ENCODE peak calls at places on chromosomes 6 and 20, in six cellular contexts. N is GM12891, V is HepG2, Y is K562, A is H1, J is GM12878. L is an unnamed sample.
A peak's percentile ranks its signal among the peaks of the same experiment; 100 is the strongest.

GRCh38 chr20:3250091-3250504 is 11.1 kb upstream of the SLC4A11 start:
- DNase-seq in N (no peak), V (peak; percentile 88), Y (peak; percentile 68), A (no peak), J (no peak), L (no peak)

GRCh38 chr6:164303092-164304007 is 888.8 kb downstream of the QKI start:
- DNase-seq in N (no peak), V (no peak), Y (no peak), A (no peak), J (no peak), L (no peak)

GRCh38 chr6:77040566-77041195 is 422.6 kb downstream of the HTR1B start:
- DNase-seq in N (no peak), V (no peak), Y (no peak), A (no peak), J (no peak), L (no peak)

GRCh38 chr20:1953616-1954015 is 40.2 kb downstream of the PDYN start:
- DNase-seq in N (no peak), V (no peak), Y (no peak), A (no peak), J (no peak), L (no peak)

GRCh38 chr6:114195736-114196403 is 147.0 kb downstream of the HS3ST5 start:
- DNase-seq in N (no peak), V (no peak), Y (no peak), A (no peak), J (no peak), L (no peak)

GRCh38 chr20:46999821-47000465 is 105.3 kb downstream of the EYA2 start:
- DNase-seq in N (no peak), V (no peak), Y (no peak), A (no peak), J (no peak), L (no peak)

GRCh38 chr6:168560126-168560525 is 119.1 kb downstream of the SMOC2 start:
- DNase-seq in N (no peak), V (no peak), Y (no peak), A (no peak), J (no peak), L (no peak)

GRCh38 chr20:59723607-59724456 is 119.5 kb downstream of the PHACTR3 start:
- DNase-seq in N (no peak), V (no peak), Y (no peak), A (no peak), J (no peak), L (no peak)

GRCh38 chr20:7971536-7972285 is 31.5 kb upstream of the HAO1 start:
- DNase-seq in N (no peak), V (no peak), Y (no peak), A (no peak), J (no peak), L (no peak)

GRCh38 chr6:87731818-87732661 is 30.0 kb upstream of the AKIRIN2 start:
- DNase-seq in N (no peak), V (peak; percentile 86), Y (peak; percentile 71), A (no peak), J (peak; percentile 71), L (no peak)

GRCh38 chr6:1792989-1793388 is 183.3 kb downstream of the FOXC1 start:
- DNase-seq in N (peak; percentile 20), V (peak; percentile 53), Y (peak; percentile 58), A (no peak), J (no peak), L (no peak)

GRCh38 chr20:49132995-49133451 is 55.1 kb downstream of the STAU1 start:
- DNase-seq in N (no peak), V (peak; percentile 83), Y (peak; percentile 66), A (no peak), J (peak; percentile 28), L (no peak)

GRCh38 chr6:155075938-155076337 is 80.8 kb downstream of the TIAM2 start:
- DNase-seq in N (peak; percentile 15), V (no peak), Y (no peak), A (no peak), J (no peak), L (no peak)

GRCh38 chr6:26329763-26330511 is 35.1 kb upstream of the BTN3A2 start:
- DNase-seq in N (no peak), V (peak; percentile 68), Y (peak; percentile 88), A (no peak), J (no peak), L (no peak)

GRCh38 chr6:106903299-106903698 is 71.2 kb downstream of the CD24 start:
- DNase-seq in N (no peak), V (no peak), Y (no peak), A (no peak), J (no peak), L (no peak)

GRCh38 chr6:6960571-6961251 is 147.1 kb upstream of the RREB1 start:
- DNase-seq in N (no peak), V (no peak), Y (no peak), A (no peak), J (no peak), L (no peak)

GRCh38 chr6:85113934-85114582 is 335.8 kb upstream of the NT5E start:
- DNase-seq in N (no peak), V (no peak), Y (peak; percentile 29), A (no peak), J (no peak), L (no peak)

GRCh38 chr6:69719602-69720193 is 77.1 kb downstream of the LMBRD1 start:
- DNase-seq in N (no peak), V (peak; percentile 21), Y (peak; percentile 18), A (no peak), J (no peak), L (no peak)

GRCh38 chr6:36618366-36619355 is 24.5 kb downstream of the SRSF3 start:
- DNase-seq in N (no peak), V (no peak), Y (peak; percentile 44), A (no peak), J (no peak), L (no peak)

DNA sequence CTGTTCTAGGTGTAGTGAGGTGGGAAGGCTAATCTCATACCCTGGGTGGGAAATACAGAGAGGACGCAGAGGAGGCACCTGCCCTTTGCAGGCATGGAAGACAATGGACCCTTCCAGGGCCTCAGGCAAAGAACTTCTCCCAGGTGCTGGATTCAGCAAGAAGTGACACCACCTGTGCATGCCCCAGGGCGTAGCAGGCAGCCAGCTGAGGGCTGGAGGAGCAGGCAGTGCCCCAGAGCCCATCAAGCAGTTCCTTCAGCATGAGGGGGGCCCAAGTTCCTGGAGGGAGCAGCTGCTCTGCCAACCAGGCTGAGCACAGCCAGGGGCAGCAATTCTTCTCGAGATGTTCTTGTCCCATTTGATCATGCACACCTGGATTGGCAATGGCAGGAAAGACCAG is 170.3 kb upstream of the PDE10A start:
- DNase-seq in N (no peak), V (no peak), Y (no peak), A (no peak), J (no peak), L (no peak)
- TF ChIP-seq POLR2AphosphoS5 in N (no peak), V (no peak), Y (no peak), A (no peak), J (no peak), L (no peak)

DNA sequence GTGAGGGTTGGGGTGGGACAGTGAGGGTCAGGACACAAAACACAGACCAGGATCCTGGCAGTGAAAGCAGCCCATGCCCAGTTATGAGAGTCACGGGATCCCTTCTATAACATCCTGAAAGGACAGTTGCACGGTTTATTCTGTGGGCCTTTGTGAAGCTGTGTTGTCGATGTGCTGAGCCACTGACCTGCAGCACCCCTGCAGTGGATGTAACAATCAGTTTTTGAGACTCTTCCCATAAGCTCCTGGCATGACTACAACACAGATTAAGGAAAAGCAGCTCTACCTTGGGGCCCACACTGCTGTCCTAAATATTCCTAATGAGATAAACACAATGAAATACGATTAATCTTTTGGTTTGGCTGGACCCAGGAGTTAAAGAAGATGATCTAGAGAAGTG is 3.7 kb downstream of the PYGB start:
- DNase-seq in N (no peak), V (no peak), Y (no peak), A (no peak), J (no peak), L (no peak)
- TF ChIP-seq TAF1 in N (no peak), V (no peak), Y (no peak), A (no peak), J (no peak), L (no peak)

GRCh38 chr6:21970560-21970959 is 326.3 kb downstream of the PRL start:
- DNase-seq in N (no peak), V (no peak), Y (no peak), A (no peak), J (no peak), L (no peak)
- TF ChIP-seq POLR2A in N (no peak), V (no peak), Y (no peak), A (no peak), J (no peak), L (no peak)

GRCh38 chr20:25378189-25378883 is 12.3 kb downstream of the ABHD12 start:
- DNase-seq in N (no peak), V (peak; percentile 99), Y (no peak), A (no peak), J (no peak), L (no peak)
- TF ChIP-seq POLR2AphosphoS5 in N (no peak), V (no peak), Y (no peak), A (no peak), J (no peak), L (no peak)

GRCh38 chr20:42678895-42679294 is 510.8 kb downstream of the PTPRT start:
- DNase-seq in N (no peak), V (peak; percentile 10), Y (peak; percentile 4), A (peak; percentile 7), J (no peak), L (no peak)
- TF ChIP-seq TAF1 in N (no peak), V (no peak), Y (no peak), A (no peak), J (no peak), L (no peak)

GRCh38 chr6:43724914-43725642 is 37.5 kb upstream of the MRPS18A start:
- DNase-seq in N (peak; percentile 58), V (peak; percentile 86), Y (peak; percentile 97), A (no peak), J (peak; percentile 77), L (peak; percentile 59)
- TF ChIP-seq POLR2A in N (no peak), V (peak; percentile 53), Y (peak; percentile 63), A (no peak), J (peak; percentile 72), L (no peak)

GRCh38 chr6:57305754-57306153 is 11.7 kb upstream of the PRIM2 start:
- DNase-seq in N (no peak), V (no peak), Y (no peak), A (no peak), J (no peak), L (no peak)
- TF ChIP-seq POLR2AphosphoS5 in N (no peak), V (no peak), Y (no peak), A (no peak), J (no peak), L (no peak)

DNA sequence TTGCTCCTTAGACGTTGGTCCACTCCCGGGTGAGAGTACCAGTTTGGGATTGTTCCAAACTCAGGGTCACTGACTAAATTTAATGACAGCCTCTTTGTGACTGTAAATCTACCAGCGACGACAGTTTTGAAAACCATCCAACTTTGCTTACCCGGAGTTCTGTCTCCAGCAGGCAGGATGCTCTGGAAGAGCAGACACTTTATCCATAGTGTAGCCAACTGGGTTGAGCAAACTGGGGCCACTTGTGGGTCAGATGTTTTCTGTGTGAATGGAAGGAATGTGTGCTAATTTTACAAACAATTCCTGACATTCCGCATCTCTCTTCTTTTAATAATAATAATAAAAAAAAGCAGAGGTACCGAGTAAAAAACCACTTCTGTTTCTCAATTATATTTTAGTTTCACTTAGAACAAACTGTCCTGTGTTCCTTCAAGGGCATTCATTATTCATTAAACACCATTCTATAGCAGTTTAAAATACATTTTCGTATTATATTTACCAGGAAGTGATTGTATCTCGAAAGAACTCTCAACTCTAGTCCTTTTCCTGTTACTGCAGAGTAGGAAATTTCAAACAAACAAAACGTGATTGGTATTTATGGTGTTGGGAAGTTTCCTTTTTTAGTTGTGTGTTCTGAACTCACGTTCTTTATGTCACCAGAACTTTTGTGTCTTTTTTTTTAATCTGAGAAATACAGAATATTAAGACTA is 139.7 kb upstream of the BTBD3 start:
- DNase-seq in N (no peak), V (no peak), Y (no peak), A (no peak), J (no peak), L (no peak)
- TF ChIP-seq TAF1 in N (no peak), V (no peak), Y (no peak), A (no peak), J (no peak), L (no peak)